ENCODE peak calls at places on chromosome 12, in five cellular contexts. K, C, H, S and E are unnamed samples.
A peak's percentile ranks its signal among the peaks of the same experiment; 100 is the strongest.

GRCh38 chr12:108854055-108854452 is 3.3 kb downstream of the SSH1 start:
- DNase-seq in K (peak; percentile 84), C (peak; percentile 28), H (no peak), S (no peak), E (peak; percentile 26)

GRCh38 chr12:101924647-101925046 is 47.3 kb downstream of the DRAM1 start:
- DNase-seq in K (no peak), C (no peak), H (no peak), S (no peak), E (no peak)

GRCh38 chr12:630656-631632 is 32.3 kb downstream of the NINJ2 start:
- DNase-seq in K (no peak), C (no peak), H (peak; percentile 62), S (peak; percentile 37), E (peak; percentile 32)

GRCh38 chr12:54008260-54008552 is 579 bp upstream of the HOXC8 start:
- DNase-seq in K (no peak), C (no peak), H (no peak), S (no peak), E (no peak)

GRCh38 chr12:65778268-65779090 is 45.8 kb upstream of the HMGA2 start:
- DNase-seq in K (peak; percentile 21), C (no peak), H (no peak), S (no peak), E (no peak)

GRCh38 chr12:82486524-82487235 is 128.4 kb downstream of the METTL25 start:
- DNase-seq in K (no peak), C (no peak), H (no peak), S (no peak), E (no peak)

GRCh38 chr12:109544955-109545531 is 28.3 kb downstream of the MMAB start:
- DNase-seq in K (peak; percentile 83), C (peak; percentile 40), H (no peak), S (no peak), E (no peak)

GRCh38 chr12:123106640-123107359 is 44.1 kb downstream of the PITPNM2 start:
- DNase-seq in K (peak; percentile 23), C (no peak), H (no peak), S (no peak), E (no peak)

GRCh38 chr12:124458992-124459851 is 108.2 kb downstream of the NCOR2 start:
- DNase-seq in K (no peak), C (no peak), H (no peak), S (no peak), E (no peak)

GRCh38 chr12:15700595-15700994 is 88.6 kb downstream of the EPS8 start:
- DNase-seq in K (peak; percentile 83), C (peak; percentile 23), H (no peak), S (no peak), E (no peak)

GRCh38 chr12:71888521-71888920 is 49.0 kb downstream of the TBC1D15 start:
- DNase-seq in K (no peak), C (no peak), H (no peak), S (no peak), E (no peak)

GRCh38 chr12:26276709-26277108 is 81.3 kb downstream of the SSPN start:
- DNase-seq in K (no peak), C (no peak), H (no peak), S (no peak), E (no peak)